ENCODE peak calls at places on chromosomes 6 and 20, in five cellular contexts. One of them, this sample, is unnamed.
A peak's percentile ranks its signal among the peaks of the same experiment; 100 is the strongest.

GRCh38 chr6:54624779-54625178 is 221.8 kb upstream of the FAM83B start:
- DNase-seq in fibroblast of the aortic adventitia: peak; percentile 26
- DNase-seq in DMS53: no peak
- DNase-seq in NCI-H1436: no peak
- DNase-seq in fibroblast of lung: peak; percentile 99
- DNase-seq in this sample: no peak

GRCh38 chr6:100880149-100880900 is 804 bp downstream of the ASCC3 start:
- DNase-seq in fibroblast of the aortic adventitia: peak; percentile 37
- DNase-seq in DMS53: peak; percentile 13
- DNase-seq in NCI-H1436: no peak
- DNase-seq in fibroblast of lung: peak; percentile 35
- DNase-seq in this sample: no peak

GRCh38 chr6:111411978-111412574 is 70.9 kb downstream of the REV3L start:
- DNase-seq in fibroblast of the aortic adventitia: no peak
- DNase-seq in DMS53: no peak
- DNase-seq in NCI-H1436: no peak
- DNase-seq in fibroblast of lung: no peak
- DNase-seq in this sample: no peak

GRCh38 chr20:58650181-58650775 is 805 bp upstream of the STX16 start:
- DNase-seq in fibroblast of the aortic adventitia: peak; percentile 30
- DNase-seq in DMS53: peak; percentile 58
- DNase-seq in NCI-H1436: no peak
- DNase-seq in fibroblast of lung: peak; percentile 24
- DNase-seq in this sample: no peak

GRCh38 chr6:154039231-154039842 is at the start of gene OPRM1:
- DNase-seq in fibroblast of the aortic adventitia: peak; percentile 0
- DNase-seq in DMS53: peak; percentile 8
- DNase-seq in NCI-H1436: no peak
- DNase-seq in fibroblast of lung: peak; percentile 27
- DNase-seq in this sample: peak; percentile 41

GRCh38 chr6:109374493-109374892 is 7.8 kb downstream of the CD164 start:
- DNase-seq in fibroblast of the aortic adventitia: no peak
- DNase-seq in DMS53: no peak
- DNase-seq in NCI-H1436: no peak
- DNase-seq in fibroblast of lung: no peak
- DNase-seq in this sample: no peak

GRCh38 chr6:160042788-160043301 is 74.0 kb downstream of the IGF2R start:
- DNase-seq in fibroblast of the aortic adventitia: peak; percentile 77
- DNase-seq in DMS53: no peak
- DNase-seq in NCI-H1436: no peak
- DNase-seq in fibroblast of lung: peak; percentile 75
- DNase-seq in this sample: peak; percentile 55

GRCh38 chr20:18288748-18289705 is 700 bp downstream of the ZNF133 start:
- DNase-seq in fibroblast of the aortic adventitia: peak; percentile 31
- DNase-seq in DMS53: peak; percentile 50
- DNase-seq in NCI-H1436: no peak
- DNase-seq in fibroblast of lung: peak; percentile 14
- DNase-seq in this sample: no peak

GRCh38 chr20:62562831-62563230 is 79.5 kb upstream of the SLCO4A1 start:
- DNase-seq in fibroblast of the aortic adventitia: no peak
- DNase-seq in DMS53: no peak
- DNase-seq in NCI-H1436: no peak
- DNase-seq in fibroblast of lung: no peak
- DNase-seq in this sample: no peak

GRCh38 chr20:910840-911770 is 5.0 kb downstream of the ANGPT4 start:
- DNase-seq in fibroblast of the aortic adventitia: peak; percentile 52
- DNase-seq in DMS53: no peak
- DNase-seq in NCI-H1436: no peak
- DNase-seq in fibroblast of lung: peak; percentile 19
- DNase-seq in this sample: no peak

GRCh38 chr20:35387334-35387733 is 24.4 kb downstream of the UQCC1 start:
- DNase-seq in fibroblast of the aortic adventitia: peak; percentile 55
- DNase-seq in DMS53: peak; percentile 7
- DNase-seq in NCI-H1436: no peak
- DNase-seq in fibroblast of lung: peak; percentile 71
- DNase-seq in this sample: no peak

GRCh38 chr6:150710236-150710635 is 110.6 kb downstream of the PLEKHG1 start:
- DNase-seq in fibroblast of the aortic adventitia: no peak
- DNase-seq in DMS53: no peak
- DNase-seq in NCI-H1436: no peak
- DNase-seq in fibroblast of lung: no peak
- DNase-seq in this sample: no peak

GRCh38 chr20:60087563-60088105 is 129.4 kb downstream of the CDH26 start:
- DNase-seq in fibroblast of the aortic adventitia: peak; percentile 10
- DNase-seq in DMS53: no peak
- DNase-seq in NCI-H1436: no peak
- DNase-seq in fibroblast of lung: peak; percentile 16
- DNase-seq in this sample: no peak

GRCh38 chr6:84449220-84449619 is 221.8 kb upstream of the CEP162 start:
- DNase-seq in fibroblast of the aortic adventitia: no peak
- DNase-seq in DMS53: peak; percentile 21
- DNase-seq in NCI-H1436: no peak
- DNase-seq in fibroblast of lung: peak; percentile 39
- DNase-seq in this sample: no peak

GRCh38 chr20:50788868-50789125 is 6.1 kb upstream of the BCAS4 start:
- DNase-seq in fibroblast of the aortic adventitia: peak; percentile 30
- DNase-seq in DMS53: no peak
- DNase-seq in NCI-H1436: no peak
- DNase-seq in fibroblast of lung: no peak
- DNase-seq in this sample: no peak

GRCh38 chr6:90319044-90319443 is 22.4 kb upstream of the BACH2 start:
- DNase-seq in fibroblast of the aortic adventitia: no peak
- DNase-seq in DMS53: peak; percentile 12
- DNase-seq in NCI-H1436: no peak
- DNase-seq in fibroblast of lung: peak; percentile 45
- DNase-seq in this sample: no peak

GRCh38 chr20:58017237-58017969 is 211.1 kb downstream of the ANKRD60 start:
- DNase-seq in fibroblast of the aortic adventitia: no peak
- DNase-seq in DMS53: no peak
- DNase-seq in NCI-H1436: no peak
- DNase-seq in fibroblast of lung: peak; percentile 89
- DNase-seq in this sample: peak; percentile 59

GRCh38 chr6:13355969-13356368 is 27.6 kb upstream of the TBC1D7 start:
- DNase-seq in fibroblast of the aortic adventitia: no peak
- DNase-seq in DMS53: no peak
- DNase-seq in NCI-H1436: no peak
- DNase-seq in fibroblast of lung: peak; percentile 36
- DNase-seq in this sample: no peak

GRCh38 chr6:148997863-148998262 is 251.0 kb downstream of the UST start:
- DNase-seq in fibroblast of the aortic adventitia: no peak
- DNase-seq in DMS53: no peak
- DNase-seq in NCI-H1436: no peak
- DNase-seq in fibroblast of lung: peak; percentile 67
- DNase-seq in this sample: no peak

GRCh38 chr6:25875563-25875905 is 1.5 kb upstream of the SLC17A3 start:
- DNase-seq in fibroblast of the aortic adventitia: no peak
- DNase-seq in DMS53: no peak
- DNase-seq in NCI-H1436: no peak
- DNase-seq in fibroblast of lung: no peak
- DNase-seq in this sample: no peak

GRCh38 chr20:62728781-62729300 is 20.2 kb downstream of the NTSR1 start:
- DNase-seq in fibroblast of the aortic adventitia: no peak
- DNase-seq in DMS53: no peak
- DNase-seq in NCI-H1436: no peak
- DNase-seq in fibroblast of lung: no peak
- DNase-seq in this sample: no peak

GRCh38 chr6:135054238-135054574 is 416 bp downstream of the HBS1L start:
- DNase-seq in fibroblast of the aortic adventitia: no peak
- DNase-seq in DMS53: no peak
- DNase-seq in NCI-H1436: no peak
- DNase-seq in fibroblast of lung: peak; percentile 22
- DNase-seq in this sample: no peak

GRCh38 chr6:127516676-127517273 is 2.4 kb downstream of the MTCL3 start:
- DNase-seq in fibroblast of the aortic adventitia: no peak
- DNase-seq in DMS53: peak; percentile 85
- DNase-seq in NCI-H1436: peak; percentile 47
- DNase-seq in fibroblast of lung: no peak
- DNase-seq in this sample: peak; percentile 54

GRCh38 chr6:150622941-150623874 is 23.5 kb downstream of the PLEKHG1 start:
- DNase-seq in fibroblast of the aortic adventitia: no peak
- DNase-seq in DMS53: peak; percentile 22
- DNase-seq in NCI-H1436: peak; percentile 15
- DNase-seq in fibroblast of lung: no peak
- DNase-seq in this sample: no peak

GRCh38 chr6:28944412-28945006 is 20.7 kb upstream of the TRIM27 start:
- DNase-seq in fibroblast of the aortic adventitia: peak; percentile 91
- DNase-seq in DMS53: peak; percentile 83
- DNase-seq in NCI-H1436: peak; percentile 54
- DNase-seq in fibroblast of lung: peak; percentile 66
- DNase-seq in this sample: peak; percentile 42

GRCh38 chr6:142885182-142885867 is 59.7 kb downstream of the HIVEP2 start:
- DNase-seq in fibroblast of the aortic adventitia: peak; percentile 97
- DNase-seq in DMS53: peak; percentile 75
- DNase-seq in NCI-H1436: no peak
- DNase-seq in fibroblast of lung: peak; percentile 99
- DNase-seq in this sample: peak; percentile 52

GRCh38 chr6:74964871-74965441 is 240.9 kb downstream of the COL12A1 start:
- DNase-seq in fibroblast of the aortic adventitia: no peak
- DNase-seq in DMS53: peak; percentile 37
- DNase-seq in NCI-H1436: no peak
- DNase-seq in fibroblast of lung: no peak
- DNase-seq in this sample: no peak

GRCh38 chr20:4064118-4064962 is 49.0 kb upstream of the RNF24 start:
- DNase-seq in fibroblast of the aortic adventitia: peak; percentile 95
- DNase-seq in DMS53: peak; percentile 19
- DNase-seq in NCI-H1436: no peak
- DNase-seq in fibroblast of lung: peak; percentile 92
- DNase-seq in this sample: peak; percentile 90

This sample was measured in MG63.